ENCODE peak calls at places on chromosomes 2 and 18, in ten cellular contexts. I is suprapubic skin, S is ovary, G is Peyer's patch, Q is esophagus squamous epithelium, C is transverse colon, U is body of pancreas, M is thyroid gland, O is HepG2, P is adrenal gland. J is an unnamed sample. For H3K27me3, the result is how much of the 10 kb centered on the place peaks cover.

GRCh38 chr2:197786010-197786877 is 1.1 kb upstream of the BOLL start:
- DNase-seq in I (no peak), S (no peak), G (peak), Q (no peak), C (peak), U (peak), M (peak), O (no peak), P (no peak), J (no peak)

GRCh38 chr2:158060862-158061435 is 40.7 kb upstream of the UPP2 start:
- DNase-seq in I (no peak), S (no peak), G (no peak), Q (no peak), C (no peak), U (no peak), M (no peak), O (no peak), P (peak), J (no peak)

GRCh38 chr2:121260370-121261154 is 24.4 kb downstream of the TFCP2L1 start:
- DNase-seq in I (no peak), S (no peak), G (peak), Q (no peak), C (peak), U (no peak), M (peak), O (no peak), P (no peak), J (no peak)

GRCh38 chr2:210681481-210681880 is 125.1 kb downstream of the CPS1 start:
- DNase-seq in I (no peak), S (no peak), G (no peak), Q (no peak), C (no peak), U (no peak), M (peak), O (no peak), P (no peak), J (no peak)

GRCh38 chr2:43266692-43267091 is 40.3 kb upstream of the ZFP36L2 start:
- DNase-seq in I (no peak), S (peak), G (peak), Q (no peak), C (peak), U (no peak), M (peak), O (no peak), P (peak), J (peak)

GRCh38 chr2:119760237-119760807 is 600 bp downstream of the PTPN4 start:
- DNase-seq in I (no peak), S (no peak), G (peak), Q (no peak), C (peak), U (peak), M (peak), O (peak), P (peak), J (no peak)

GRCh38 chr18:26908906-26909305 is 43.4 kb upstream of the AQP4 start:
- DNase-seq in I (no peak), S (no peak), G (no peak), Q (no peak), C (no peak), U (no peak), M (peak), O (no peak), P (no peak), J (no peak)

GRCh38 chr2:212686285-212686895 is 147.8 kb upstream of the ERBB4 start:
- DNase-seq in I (no peak), S (peak), G (peak), Q (no peak), C (peak), U (peak), M (peak), O (peak), P (peak), J (peak)

GRCh38 chr2:101388232-101388631 is 929 bp upstream of the CREG2 start:
- DNase-seq in I (peak), S (no peak), G (no peak), Q (no peak), C (no peak), U (no peak), M (no peak), O (no peak), P (no peak), J (no peak)

DNA sequence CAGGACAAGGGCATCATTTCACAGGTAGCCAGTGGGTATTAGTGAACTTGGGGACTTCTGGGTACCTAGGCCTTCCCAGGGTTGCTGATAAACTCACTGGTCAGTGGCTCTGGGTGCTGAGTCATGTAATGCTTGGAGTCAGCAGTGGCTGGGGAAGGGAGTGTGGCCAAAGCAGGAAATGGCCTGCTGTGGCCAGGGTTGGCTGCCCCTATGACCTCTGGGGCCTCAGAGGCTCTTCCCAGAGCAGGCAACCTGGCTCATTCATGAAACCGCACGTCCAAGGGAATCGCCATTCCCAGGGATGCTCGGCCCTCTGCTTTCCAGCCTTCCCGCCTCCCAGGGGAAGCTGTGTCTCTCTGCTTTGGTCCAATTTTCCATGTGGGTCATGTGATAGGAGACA is 294.9 kb downstream of the DYSF start:
- DNase-seq in I (no peak), S (no peak), G (no peak), Q (no peak), C (no peak), U (peak), M (peak), O (no peak), P (peak), J (peak)
- H3K27ac ChIP-seq in I (no peak), S (no peak), G (no peak), Q (peak), C (peak), U (no peak), M (peak), O (no peak), P (no peak), J (no peak)

DNA sequence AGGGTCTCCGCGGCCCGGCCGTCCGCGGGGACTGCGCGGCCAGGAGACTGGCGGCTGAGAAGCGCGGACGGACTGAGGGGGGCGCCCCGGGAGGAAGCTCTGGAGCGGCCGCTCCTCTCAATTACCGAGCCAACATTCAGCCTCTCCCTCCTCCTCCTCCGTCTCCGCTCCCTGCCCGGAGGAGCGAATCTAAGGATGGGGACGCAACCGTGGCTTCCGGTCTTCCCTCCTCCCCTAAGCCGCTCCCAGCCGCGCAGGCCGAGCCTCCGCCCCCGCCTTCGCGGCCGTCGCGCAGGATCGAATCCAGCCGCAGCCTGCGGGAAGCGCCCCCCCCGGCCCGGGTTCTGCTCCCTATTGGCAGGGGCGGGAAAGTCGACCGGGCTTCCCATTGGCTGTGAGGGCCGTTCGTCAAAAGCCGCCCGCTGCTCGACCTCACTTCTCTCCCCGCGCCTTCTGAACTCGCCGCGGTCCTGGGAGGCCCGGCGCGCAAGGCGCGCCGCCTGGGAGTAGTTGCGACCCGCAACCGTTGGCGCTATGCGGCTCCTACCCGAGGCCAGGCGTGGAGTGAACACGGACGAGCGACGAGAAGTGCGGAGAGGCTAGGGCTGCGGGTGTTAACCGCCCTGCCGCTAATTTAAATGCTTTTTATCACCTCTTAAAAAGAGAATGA is at the start of gene HNRNPLL:
- DNase-seq in I (peak), S (peak), G (peak), Q (peak), C (peak), U (peak), M (peak), O (peak), P (peak), J (peak)
- TF ChIP-seq POLR2A in I (peak), S (peak), G (peak), Q (peak), C (peak), U (peak), M (peak), O (peak), P (peak), J (peak)

GRCh38 chr2:237180225-237180624 is 94.5 kb downstream of the COPS8 start:
- DNase-seq in I (no peak), S (peak), G (no peak), Q (no peak), C (no peak), U (no peak), M (no peak), O (no peak), P (no peak), J (no peak)

GRCh38 chr2:237180987-237181386 is 95.3 kb downstream of the COPS8 start:
- DNase-seq in I (no peak), S (peak), G (no peak), Q (no peak), C (no peak), U (no peak), M (no peak), O (no peak), P (no peak), J (peak)

GRCh38 chr2:237182422-237183123 is 96.9 kb downstream of the COPS8 start:
- DNase-seq in I (no peak), S (peak), G (no peak), Q (no peak), C (no peak), U (no peak), M (no peak), O (no peak), P (no peak), J (no peak)

GRCh38 chr2:237184192-237184922 is 98.7 kb downstream of the COPS8 start:
- DNase-seq in I (no peak), S (peak), G (no peak), Q (no peak), C (no peak), U (no peak), M (no peak), O (no peak), P (no peak), J (peak)

GRCh38 chr2:237181844-237182243 is 96.2 kb downstream of the COPS8 start:
- DNase-seq in I (no peak), S (peak), G (no peak), Q (no peak), C (no peak), U (no peak), M (no peak), O (no peak), P (no peak), J (no peak)
- H3K27me3 ChIP-seq in I (under half), S (under half), G (under half), Q (under half), C (under half), U (under half), M (under half), O (half or more), P (under half), J (under half)

GRCh38 chr2:45468279-45468678 is 142.8 kb downstream of the SRBD1 start:
- DNase-seq in I (no peak), S (no peak), G (no peak), Q (no peak), C (no peak), U (no peak), M (no peak), O (no peak), P (no peak), J (no peak)

GRCh38 chr2:45470531-45470930 is 140.5 kb downstream of the SRBD1 start:
- DNase-seq in I (no peak), S (no peak), G (no peak), Q (no peak), C (no peak), U (no peak), M (peak), O (no peak), P (no peak), J (no peak)

GRCh38 chr2:45466045-45466444 is 145.0 kb downstream of the SRBD1 start:
- DNase-seq in I (no peak), S (no peak), G (no peak), Q (no peak), C (no peak), U (no peak), M (no peak), O (no peak), P (no peak), J (no peak)

GRCh38 chr2:45469314-45470099 is 141.6 kb downstream of the SRBD1 start:
- DNase-seq in I (no peak), S (no peak), G (no peak), Q (no peak), C (no peak), U (peak), M (peak), O (peak), P (no peak), J (no peak)
- H3K27ac ChIP-seq in I (no peak), S (no peak), G (no peak), Q (no peak), C (no peak), U (peak), M (peak), O (peak), P (no peak), J (no peak)

DNA sequence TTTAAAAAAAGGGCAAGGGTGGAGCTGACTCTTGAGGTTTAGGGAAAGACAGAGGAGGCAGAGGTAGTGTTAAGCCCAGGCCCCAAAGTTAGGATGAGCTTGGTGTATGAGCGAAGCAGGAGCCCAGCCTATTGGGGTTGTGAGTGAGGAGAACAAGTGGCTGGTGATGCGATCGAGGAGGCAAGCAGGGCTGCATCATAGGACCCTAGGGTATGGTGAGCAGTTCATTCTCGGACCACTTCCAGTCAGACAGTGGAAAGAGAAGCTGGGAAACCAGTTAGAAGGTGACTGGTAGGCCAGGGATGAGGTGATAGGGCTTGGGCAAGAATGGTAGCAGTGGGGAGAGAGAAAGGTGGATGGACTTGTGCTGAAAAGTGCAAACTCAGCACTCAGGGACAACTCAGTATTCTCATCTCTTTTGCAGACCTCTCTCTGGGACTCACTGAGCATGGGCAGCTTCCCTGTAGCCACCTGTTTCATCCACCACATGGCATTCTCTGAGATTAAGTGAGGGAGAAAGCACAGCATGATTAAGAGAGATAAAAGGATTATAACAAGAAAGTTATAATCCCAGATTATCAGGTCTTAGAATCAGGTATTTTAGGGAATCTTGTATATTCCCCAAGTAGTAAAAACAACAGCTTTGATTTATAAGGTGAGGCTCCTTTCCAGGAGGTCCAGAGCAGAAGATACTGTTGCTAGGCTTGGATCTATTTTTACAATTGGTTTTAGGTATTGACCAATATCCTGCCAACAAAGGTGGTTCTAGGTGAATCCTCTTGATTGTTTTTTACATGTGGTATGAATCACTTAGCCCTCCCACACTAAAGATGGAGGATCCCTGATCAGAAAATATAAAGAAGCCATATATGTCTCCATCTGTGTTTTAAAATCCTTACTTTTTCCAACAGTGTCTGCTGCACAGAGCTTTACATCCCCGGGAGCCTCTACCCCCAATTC is 38.3 kb downstream of the XRCC5 start:
- DNase-seq in I (no peak), S (no peak), G (no peak), Q (no peak), C (no peak), U (no peak), M (no peak), O (no peak), P (no peak), J (no peak)
- TF ChIP-seq POLR2A in I (no peak), S (no peak), G (no peak), Q (no peak), C (no peak), U (no peak), M (no peak), O (no peak), P (no peak), J (no peak)

DNA sequence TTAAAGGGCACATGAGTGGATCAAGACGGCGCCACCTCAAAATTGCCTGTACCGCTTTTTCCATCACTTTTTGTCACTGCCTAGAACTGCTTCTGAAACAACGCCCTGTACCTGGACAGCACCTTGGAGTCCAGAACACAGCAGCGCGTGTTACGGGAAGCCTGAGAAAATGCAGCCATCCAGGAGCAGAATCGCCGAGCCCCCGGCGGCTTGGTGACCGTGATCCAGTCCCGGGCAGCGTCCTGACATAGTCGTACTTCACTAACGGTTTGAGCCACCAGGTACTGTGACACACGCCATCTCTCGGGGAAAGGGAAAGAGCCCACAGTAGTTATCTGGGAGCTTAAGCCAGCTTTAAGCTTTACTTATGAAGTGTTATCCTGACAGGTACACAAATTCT is 168.9 kb upstream of the SALL3 start:
- DNase-seq in I (no peak), S (no peak), G (no peak), Q (no peak), C (no peak), U (no peak), M (no peak), O (no peak), P (no peak), J (no peak)
- H3K27me3 ChIP-seq in I (under half), S (under half), G (under half), Q (under half), C (under half), U (under half), M (under half), O (under half), P (under half), J (under half)

GRCh38 chr2:24046930-24047702 is at the start of gene WDCP:
- DNase-seq in I (peak), S (peak), G (peak), Q (peak), C (peak), U (peak), M (peak), O (peak), P (peak), J (peak)

GRCh38 chr2:24048662-24049484 is 668 bp upstream of the FKBP1B start:
- DNase-seq in I (no peak), S (no peak), G (peak), Q (no peak), C (no peak), U (no peak), M (no peak), O (no peak), P (no peak), J (no peak)

GRCh38 chr2:24047703-24048033 is 477 bp upstream of the WDCP start:
- DNase-seq in I (no peak), S (no peak), G (no peak), Q (no peak), C (no peak), U (no peak), M (no peak), O (no peak), P (no peak), J (no peak)

GRCh38 chr2:24046599-24046929 is 627 bp downstream of the WDCP start:
- DNase-seq in I (no peak), S (no peak), G (no peak), Q (no peak), C (no peak), U (no peak), M (no peak), O (no peak), P (no peak), J (no peak)

DNA sequence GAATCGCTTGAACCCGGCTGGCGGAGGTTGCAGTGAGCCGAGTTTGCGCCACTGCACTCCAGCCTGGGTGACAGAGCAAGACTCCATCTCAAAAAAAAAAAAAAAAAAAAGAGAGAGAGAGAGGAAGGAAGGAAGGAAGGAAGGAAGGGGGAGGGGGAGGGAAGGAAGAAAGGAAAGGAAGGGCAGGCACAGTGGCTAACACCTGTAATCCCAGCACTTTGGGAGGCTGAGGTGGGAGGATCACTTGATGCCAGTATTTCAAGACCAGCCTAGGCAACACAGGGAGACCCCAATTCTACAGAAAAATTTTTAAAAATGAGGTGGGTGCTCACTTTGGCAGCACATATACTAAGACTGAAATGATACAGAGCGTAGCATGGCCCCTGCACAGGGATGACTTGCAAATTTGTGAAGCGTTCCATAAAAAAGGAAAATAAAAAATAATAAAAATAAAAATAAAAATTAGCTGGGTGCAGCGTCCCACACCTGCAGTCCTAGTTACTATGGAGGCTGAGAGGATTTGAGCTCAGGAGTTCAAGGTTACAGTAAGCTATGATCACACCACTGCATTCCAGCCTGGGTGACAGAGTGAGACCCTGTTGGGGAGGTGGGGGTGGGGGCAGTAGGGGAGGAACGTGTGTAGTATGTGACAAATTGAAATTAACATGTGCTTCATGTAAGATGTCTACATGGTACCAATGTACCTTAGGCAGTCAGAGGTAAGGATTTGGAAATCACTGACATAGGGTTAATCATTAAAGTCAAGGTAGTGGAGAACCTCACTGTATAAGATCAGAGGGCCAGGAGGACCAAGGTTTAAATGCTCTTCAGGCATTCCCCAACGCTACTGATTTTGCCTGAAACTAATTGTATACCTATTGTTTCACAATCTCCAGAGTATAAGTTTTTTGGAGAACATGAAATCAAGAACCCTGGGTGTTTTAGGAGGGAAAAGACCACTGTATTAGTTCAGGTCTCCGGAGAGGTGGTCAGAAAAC is 1.4 kb downstream of the WDCP start:
- DNase-seq in I (no peak), S (no peak), G (peak), Q (no peak), C (no peak), U (no peak), M (no peak), O (peak), P (no peak), J (no peak)
- H3K27ac ChIP-seq in I (no peak), S (no peak), G (no peak), Q (no peak), C (no peak), U (no peak), M (no peak), O (peak), P (no peak), J (no peak)

J was measured in tibial nerve.